ENCODE peak calls at places on chromosomes 3 and 15, in six cellular contexts. Q, E, B, M, L and H are unnamed samples.

GRCh38 chr15:59299919-59300617 is 72.6 kb downstream of the MYO1E start:
- DNase-seq in Q (peak; percentile 81), E (peak; percentile 47), B (peak; percentile 69), M (no peak), L (peak; percentile 97), H (peak; percentile 40)

GRCh38 chr3:112744068-112744467 is 102.6 kb downstream of the CD200R1L start:
- DNase-seq in Q (no peak), E (no peak), B (no peak), M (no peak), L (no peak), H (no peak)

GRCh38 chr3:29932662-29933316 is 651.9 kb downstream of the RBMS3 start:
- DNase-seq in Q (no peak), E (no peak), B (no peak), M (no peak), L (no peak), H (no peak)

GRCh38 chr15:52144656-52145055 is 32.1 kb upstream of the BCL2L10 start:
- DNase-seq in Q (no peak), E (no peak), B (no peak), M (no peak), L (peak; percentile 39), H (no peak)

GRCh38 chr3:182937293-182938051 is 42.9 kb downstream of the DCUN1D1 start:
- DNase-seq in Q (no peak), E (no peak), B (no peak), M (no peak), L (peak; percentile 75), H (no peak)

GRCh38 chr3:157502916-157503620 is at the start of gene VEPH1:
- DNase-seq in Q (peak; percentile 71), E (no peak), B (no peak), M (peak; percentile 36), L (no peak), H (no peak)

GRCh38 chr3:23203651-23204111 is 554 bp downstream of the UBE2E2 start:
- DNase-seq in Q (peak; percentile 70), E (peak; percentile 29), B (peak; percentile 21), M (peak; percentile 35), L (peak; percentile 29), H (no peak)

GRCh38 chr3:123876858-123877257 is 7.3 kb downstream of the MYLK start:
- DNase-seq in Q (no peak), E (no peak), B (no peak), M (no peak), L (no peak), H (no peak)

GRCh38 chr15:20106026-20106425 is 435.6 kb downstream of the GOLGA6L6 start:
- DNase-seq in Q (peak; percentile 64), E (peak; percentile 33), B (no peak), M (peak; percentile 27), L (no peak), H (no peak)

GRCh38 chr3:47019201-47019600 is 39.7 kb downstream of the NBEAL2 start:
- DNase-seq in Q (no peak), E (no peak), B (no peak), M (no peak), L (peak; percentile 45), H (no peak)

GRCh38 chr3:164687902-164688301 is 390.4 kb downstream of the SI start:
- DNase-seq in Q (no peak), E (no peak), B (no peak), M (no peak), L (no peak), H (no peak)

GRCh38 chr15:88196961-88197360 is 59.6 kb downstream of the NTRK3 start:
- DNase-seq in Q (no peak), E (no peak), B (no peak), M (no peak), L (no peak), H (no peak)

GRCh38 chr3:12658593-12659058 is 5.3 kb downstream of the RAF1 start:
- DNase-seq in Q (no peak), E (no peak), B (no peak), M (no peak), L (peak; percentile 57), H (no peak)

GRCh38 chr3:59425942-59426341 is 376.1 kb upstream of the CFAP20DC start:
- DNase-seq in Q (no peak), E (no peak), B (peak; percentile 59), M (no peak), L (no peak), H (peak; percentile 9)

GRCh38 chr15:90451215-90451850 is 63.3 kb downstream of the IQGAP1 start:
- DNase-seq in Q (no peak), E (no peak), B (no peak), M (peak; percentile 61), L (peak; percentile 50), H (no peak)

GRCh38 chr3:4670352-4670751 is 177.2 kb downstream of the ITPR1 start:
- DNase-seq in Q (no peak), E (no peak), B (no peak), M (peak; percentile 52), L (no peak), H (no peak)

GRCh38 chr3:187741403-187742350 is 3.6 kb downstream of the BCL6 start:
- DNase-seq in Q (peak; percentile 89), E (no peak), B (peak; percentile 71), M (peak; percentile 54), L (peak; percentile 65), H (peak; percentile 66)

GRCh38 chr15:85579957-85580694 is 199.7 kb downstream of the AKAP13 start:
- DNase-seq in Q (peak; percentile 53), E (no peak), B (no peak), M (no peak), L (no peak), H (no peak)

GRCh38 chr3:77906102-77906709 is 866.3 kb downstream of the ROBO2 start:
- DNase-seq in Q (no peak), E (no peak), B (no peak), M (no peak), L (peak; percentile 99), H (no peak)

GRCh38 chr15:29765898-29766537 is 56.2 kb downstream of the TJP1 start:
- DNase-seq in Q (no peak), E (no peak), B (no peak), M (no peak), L (no peak), H (no peak)

GRCh38 chr3:127682576-127682975 is 9.8 kb downstream of the ABTB1 start:
- DNase-seq in Q (peak; percentile 46), E (peak; percentile 20), B (no peak), M (peak; percentile 71), L (no peak), H (no peak)

GRCh38 chr15:34890424-34890823 is 79.1 kb downstream of the AQR start:
- DNase-seq in Q (no peak), E (no peak), B (no peak), M (no peak), L (no peak), H (no peak)

GRCh38 chr3:46221368-46221767 is 13.3 kb upstream of the CCR1 start:
- DNase-seq in Q (no peak), E (no peak), B (no peak), M (no peak), L (no peak), H (no peak)

GRCh38 chr15:63200464-63201242 is 11.2 kb downstream of the RAB8B start:
- DNase-seq in Q (no peak), E (no peak), B (no peak), M (no peak), L (no peak), H (no peak)

GRCh38 chr15:70605606-70606410 is 157.6 kb downstream of the UACA start:
- DNase-seq in Q (no peak), E (peak; percentile 40), B (no peak), M (no peak), L (no peak), H (no peak)

GRCh38 chr3:191283400-191283799 is 45.8 kb upstream of the CCDC50 start:
- DNase-seq in Q (no peak), E (no peak), B (no peak), M (no peak), L (no peak), H (no peak)

GRCh38 chr3:195197764-195198423 is 73.1 kb downstream of the XXYLT1 start:
- DNase-seq in Q (no peak), E (no peak), B (no peak), M (no peak), L (peak; percentile 90), H (no peak)

DNA sequence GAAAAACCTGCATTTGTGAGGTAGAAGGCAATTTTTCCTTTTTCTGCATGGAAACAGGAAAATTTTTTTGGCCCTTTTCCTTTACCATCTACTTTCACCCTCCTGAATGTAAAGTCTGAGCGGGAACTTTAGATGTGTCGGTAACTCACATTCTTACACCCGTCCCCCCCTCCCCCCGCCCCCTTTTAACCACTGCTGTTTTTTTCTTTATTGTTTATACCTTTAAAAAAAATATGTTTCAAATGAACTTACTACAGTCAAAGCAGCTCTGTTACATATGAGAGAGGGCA is 487 bp upstream of the HES1 start:
- DNase-seq in Q (no peak), E (no peak), B (no peak), M (no peak), L (no peak), H (no peak)
- H3K27ac ChIP-seq in Q (peak overlapping the region; percentile 94), E (peak overlapping the region; percentile 79), B (peak overlapping the region; percentile 60), M (no peak overlapping the region), L (peak overlapping the region; percentile 95), H (no peak overlapping the region)

GRCh38 chr3:11551019-11551418 is 92.7 kb downstream of the VGLL4 start:
- DNase-seq in Q (no peak), E (no peak), B (no peak), M (no peak), L (no peak), H (no peak)

GRCh38 chr3:11546657-11547302 is 96.9 kb downstream of the VGLL4 start:
- DNase-seq in Q (no peak), E (no peak), B (no peak), M (no peak), L (no peak), H (no peak)

GRCh38 chr3:11547498-11547897 is 96.2 kb downstream of the VGLL4 start:
- DNase-seq in Q (no peak), E (no peak), B (no peak), M (no peak), L (no peak), H (no peak)

GRCh38 chr3:11548721-11549131 is 95.0 kb downstream of the VGLL4 start:
- DNase-seq in Q (no peak), E (no peak), B (no peak), M (no peak), L (peak; percentile 26), H (no peak)

DNA sequence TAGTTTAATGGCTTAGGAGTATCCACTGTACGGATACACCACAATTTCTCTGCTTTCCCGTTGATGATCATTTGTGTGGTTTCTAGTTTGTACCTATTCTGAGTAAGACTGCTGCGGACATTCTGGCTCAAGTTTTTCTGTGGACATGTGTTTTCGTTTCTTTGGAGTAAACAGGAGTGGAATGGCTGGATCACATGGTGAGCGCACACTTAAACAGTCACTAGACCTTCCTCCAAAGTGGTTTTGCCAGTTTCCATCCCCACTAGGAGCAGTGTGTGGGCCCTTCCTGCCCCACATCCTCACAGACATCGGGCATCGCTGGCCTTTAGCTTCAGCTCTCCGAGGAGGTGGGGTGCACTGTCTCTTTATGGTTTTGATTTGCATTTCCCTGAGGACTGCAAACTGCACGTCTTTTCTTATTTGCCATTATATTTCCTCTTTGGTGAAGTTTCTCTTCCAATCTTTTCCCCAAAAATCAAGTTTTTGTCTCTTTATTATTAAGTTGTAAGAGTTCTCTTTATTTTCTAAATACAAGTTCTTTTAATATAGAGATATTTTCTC is 94.1 kb downstream of the VGLL4 start:
- DNase-seq in Q (no peak), E (no peak), B (no peak), M (no peak), L (no peak), H (no peak)
- H3K27ac ChIP-seq in Q (no peak overlapping the region), E (no peak overlapping the region), B (no peak overlapping the region), M (no peak overlapping the region), L (no peak overlapping the region), H (no peak overlapping the region)

GRCh38 chr3:9409981-9410849 is 12.8 kb downstream of the SETD5 start:
- DNase-seq in Q (no peak), E (no peak), B (no peak), M (no peak), L (no peak), H (no peak)
- H3K27ac ChIP-seq in Q (no peak overlapping the region), E (no peak overlapping the region), B (no peak overlapping the region), M (peak overlapping the region; percentile 51), L (no peak overlapping the region), H (no peak overlapping the region)

GRCh38 chr3:58023536-58023935 is 15.3 kb downstream of the FLNB start:
- DNase-seq in Q (no peak), E (no peak), B (no peak), M (no peak), L (no peak), H (no peak)
- H3K27ac ChIP-seq in Q (no peak overlapping the region), E (no peak overlapping the region), B (no peak overlapping the region), M (no peak overlapping the region), L (peak overlapping the region; percentile 26), H (no peak overlapping the region)